ENCODE peak calls at places on chromosome 4, in eight cellular contexts. W is fibroblast of pulmonary artery, Q is D721Med, E is GM12865, I is AG04449, X is choroid plexus epithelial cell, P is astrocyte of the cerebellum, T is RWPE1. O is an unnamed sample.

GRCh38 chr4:40199179-40199670 is 2.4 kb downstream of the RHOH start:
- DNase-seq in W (no peak), Q (no peak), E (peak), I (no peak), X (no peak), P (no peak), T (no peak), O (no peak)

GRCh38 chr4:95693594-95693993 is 144.8 kb upstream of the UNC5C start:
- DNase-seq in W (peak), Q (no peak), E (peak), I (no peak), X (peak), P (no peak), T (no peak), O (peak)

GRCh38 chr4:7462509-7462971 is 27.8 kb upstream of the PSAPL1 start:
- DNase-seq in W (peak), Q (no peak), E (no peak), I (no peak), X (peak), P (no peak), T (peak), O (peak)

GRCh38 chr4:92461732-92462131 is 158.0 kb downstream of the GRID2 start:
- DNase-seq in W (no peak), Q (no peak), E (no peak), I (no peak), X (no peak), P (no peak), T (no peak), O (no peak)

GRCh38 chr4:4554234-4554633 is 12.4 kb upstream of the STX18 start:
- DNase-seq in W (no peak), Q (no peak), E (no peak), I (no peak), X (peak), P (no peak), T (no peak), O (no peak)

GRCh38 chr4:86898562-86898961 is 6.3 kb upstream of the C4orf36 start:
- DNase-seq in W (peak), Q (no peak), E (no peak), I (no peak), X (peak), P (no peak), T (no peak), O (no peak)

GRCh38 chr4:150130953-150131352 is 52.7 kb downstream of the DCLK2 start:
- DNase-seq in W (peak), Q (no peak), E (no peak), I (no peak), X (peak), P (peak), T (no peak), O (no peak)

GRCh38 chr4:86834901-86835300 is 14.3 kb downstream of the SLC10A6 start:
- DNase-seq in W (no peak), Q (no peak), E (no peak), I (no peak), X (peak), P (peak), T (no peak), O (no peak)

GRCh38 chr4:113288691-113289090 is 239.2 kb downstream of the ANK2 start:
- DNase-seq in W (peak), Q (no peak), E (no peak), I (no peak), X (peak), P (no peak), T (no peak), O (no peak)

GRCh38 chr4:140567722-140568121 is 1.0 kb downstream of the UCP1 start:
- DNase-seq in W (peak), Q (no peak), E (no peak), I (no peak), X (peak), P (no peak), T (no peak), O (peak)

GRCh38 chr4:139734201-139734874 is 68.7 kb downstream of the MGST2 start:
- DNase-seq in W (peak), Q (no peak), E (no peak), I (peak), X (peak), P (no peak), T (no peak), O (no peak)

GRCh38 chr4:32689520-32689919 is 1969.4 kb downstream of the PCDH7 start:
- DNase-seq in W (peak), Q (no peak), E (no peak), I (no peak), X (peak), P (no peak), T (peak), O (no peak)
- TF ChIP-seq CTCF in W (no peak), Q (no peak), E (no peak), I (no peak), X (no peak), P (no peak), T (no peak), O (no peak)

DNA sequence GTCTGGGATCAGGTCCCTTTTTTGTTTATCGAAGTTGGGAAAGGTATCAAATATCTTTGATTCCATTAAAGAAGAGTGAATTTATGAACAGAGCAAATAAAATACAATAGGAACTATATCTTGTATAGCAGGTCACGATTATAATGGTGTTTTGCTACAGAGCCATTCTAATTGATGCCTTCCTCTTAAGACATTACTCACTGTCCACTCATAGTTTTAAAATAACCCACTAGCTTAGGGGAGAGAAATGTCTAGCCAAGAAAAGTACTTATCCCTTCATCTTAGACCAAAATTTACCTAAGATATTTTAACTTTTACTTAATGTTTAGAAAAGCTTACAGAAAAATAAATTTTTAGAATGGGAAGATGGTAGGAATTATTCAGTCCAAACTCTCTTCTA is 112.0 kb upstream of the PABPC4L start:
- DNase-seq in W (no peak), Q (no peak), E (no peak), I (no peak), X (no peak), P (no peak), T (no peak), O (no peak)
- TF ChIP-seq CTCF in W (no peak), Q (no peak), E (no peak), I (no peak), X (no peak), P (no peak), T (no peak), O (no peak)

GRCh38 chr4:36402008-36402758 is 120.8 kb downstream of the DTHD1 start:
- DNase-seq in W (no peak), Q (no peak), E (no peak), I (no peak), X (no peak), P (no peak), T (no peak), O (no peak)
- TF ChIP-seq CTCF in W (no peak), Q (no peak), E (no peak), I (no peak), X (no peak), P (no peak), T (no peak), O (no peak)

GRCh38 chr4:114600066-114600552 is 1.5 kb downstream of the UGT8 start:
- DNase-seq in W (no peak), Q (no peak), E (peak), I (no peak), X (no peak), P (no peak), T (no peak), O (no peak)

GRCh38 chr4:114600672-114601071 is 2.1 kb downstream of the UGT8 start:
- DNase-seq in W (no peak), Q (no peak), E (peak), I (no peak), X (no peak), P (no peak), T (no peak), O (no peak)

GRCh38 chr4:114599231-114600065 is 841 bp downstream of the UGT8 start:
- DNase-seq in W (no peak), Q (no peak), E (peak), I (no peak), X (no peak), P (no peak), T (peak), O (peak)

GRCh38 chr4:114603455-114603854 is 4.8 kb downstream of the UGT8 start:
- DNase-seq in W (no peak), Q (no peak), E (peak), I (no peak), X (no peak), P (no peak), T (no peak), O (no peak)

DNA sequence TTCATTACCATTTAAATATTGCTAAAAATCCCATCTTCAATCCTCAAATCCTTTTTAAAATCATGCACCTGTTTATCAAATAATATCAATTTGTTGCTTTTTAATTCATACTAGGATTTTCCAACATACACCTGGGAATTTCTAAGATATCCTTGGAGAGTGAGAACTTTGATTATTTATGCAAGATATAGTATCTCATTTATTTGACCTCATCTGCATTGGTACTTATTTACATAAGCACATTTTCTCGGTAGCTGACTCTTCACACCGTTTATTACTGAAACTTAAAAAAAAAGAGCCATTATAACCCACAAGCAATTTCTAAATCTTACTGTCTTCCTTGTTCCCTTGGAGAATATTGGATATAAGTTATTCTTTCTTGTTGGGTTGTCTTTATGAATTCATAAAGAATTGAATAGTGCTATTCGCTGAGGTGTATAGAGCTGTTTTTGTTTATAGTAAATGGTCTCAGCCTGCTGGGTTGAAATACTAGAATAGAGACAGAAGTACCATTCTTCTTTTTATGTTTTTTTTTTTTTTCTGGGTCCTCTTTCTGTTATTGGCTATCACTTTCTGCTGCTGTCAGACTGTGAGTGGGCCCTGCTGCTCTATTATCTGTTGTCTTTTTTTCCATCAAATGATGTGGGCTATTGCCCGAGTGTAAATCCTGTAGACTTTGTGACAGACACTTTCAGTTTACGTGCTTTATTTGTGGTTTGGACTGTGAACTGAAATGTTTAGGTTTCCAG is 2.9 kb downstream of the UGT8 start:
- DNase-seq in W (no peak), Q (no peak), E (peak), I (no peak), X (no peak), P (no peak), T (no peak), O (no peak)
- TF ChIP-seq CTCF in W (no peak), Q (no peak), E (no peak), I (no peak), X (no peak), P (no peak), T (no peak), O (no peak)

GRCh38 chr4:72606751-72607150 is 37.7 kb upstream of the ADAMTS3 start:
- DNase-seq in W (no peak), Q (no peak), E (no peak), I (no peak), X (no peak), P (no peak), T (no peak), O (no peak)
- TF ChIP-seq CTCF in W (no peak), Q (no peak), E (no peak), I (no peak), X (no peak), P (no peak), T (no peak), O (no peak)

O was measured in Calu3.